ENCODE peak calls at places on chromosomes 13 and 19, in six cellular contexts. One of them, this sample, is unnamed.

GRCh38 chr19:45607071-45608029 is 5.3 kb upstream of the GPR4 start:
- DNase-seq in stimulated activated CD8-positive, alpha-beta memory T cell treated with anti-CD3 and anti-CD28 coated beads, Interleukin-2, amount 100 ng/mL, for 1 hour: no peak
- DNase-seq in activated CD4-positive, alpha-beta T cell treated with anti-CD3 and anti-CD28 coated beads, Interleukin-2, amount 50 U/mL, for 48 hours: peak
- DNase-seq in NCI-H1105 treated with DMSO at 0.1 percent for 48 hours: peak
- DNase-seq in progenitor cell of endocrine pancreas: peak
- DNase-seq in KBM-7: peak
- DNase-seq in this sample: no peak

GRCh38 chr13:21735621-21736401 is 64.9 kb downstream of the FGF9 start:
- DNase-seq in stimulated activated CD8-positive, alpha-beta memory T cell treated with anti-CD3 and anti-CD28 coated beads, Interleukin-2, amount 100 ng/mL, for 1 hour: no peak
- DNase-seq in activated CD4-positive, alpha-beta T cell treated with anti-CD3 and anti-CD28 coated beads, Interleukin-2, amount 50 U/mL, for 48 hours: no peak
- DNase-seq in NCI-H1105 treated with DMSO at 0.1 percent for 48 hours: no peak
- DNase-seq in progenitor cell of endocrine pancreas: no peak
- DNase-seq in KBM-7: no peak
- DNase-seq in this sample: no peak

GRCh38 chr19:40464059-40465024 is 1.2 kb downstream of the BLVRB start:
- DNase-seq in stimulated activated CD8-positive, alpha-beta memory T cell treated with anti-CD3 and anti-CD28 coated beads, Interleukin-2, amount 100 ng/mL, for 1 hour: peak
- DNase-seq in activated CD4-positive, alpha-beta T cell treated with anti-CD3 and anti-CD28 coated beads, Interleukin-2, amount 50 U/mL, for 48 hours: peak
- DNase-seq in NCI-H1105 treated with DMSO at 0.1 percent for 48 hours: peak
- DNase-seq in progenitor cell of endocrine pancreas: peak
- DNase-seq in KBM-7: peak
- DNase-seq in this sample: no peak

GRCh38 chr19:16429066-16429758 is 42.6 kb downstream of the EPS15L1 start:
- DNase-seq in stimulated activated CD8-positive, alpha-beta memory T cell treated with anti-CD3 and anti-CD28 coated beads, Interleukin-2, amount 100 ng/mL, for 1 hour: no peak
- DNase-seq in activated CD4-positive, alpha-beta T cell treated with anti-CD3 and anti-CD28 coated beads, Interleukin-2, amount 50 U/mL, for 48 hours: no peak
- DNase-seq in NCI-H1105 treated with DMSO at 0.1 percent for 48 hours: peak
- DNase-seq in progenitor cell of endocrine pancreas: no peak
- DNase-seq in KBM-7: no peak
- DNase-seq in this sample: no peak

GRCh38 chr19:45350477-45351058 is 10.0 kb downstream of the KLC3 start:
- DNase-seq in stimulated activated CD8-positive, alpha-beta memory T cell treated with anti-CD3 and anti-CD28 coated beads, Interleukin-2, amount 100 ng/mL, for 1 hour: no peak
- DNase-seq in activated CD4-positive, alpha-beta T cell treated with anti-CD3 and anti-CD28 coated beads, Interleukin-2, amount 50 U/mL, for 48 hours: no peak
- DNase-seq in NCI-H1105 treated with DMSO at 0.1 percent for 48 hours: no peak
- DNase-seq in progenitor cell of endocrine pancreas: no peak
- DNase-seq in KBM-7: no peak
- DNase-seq in this sample: no peak

GRCh38 chr13:37621811-37622361 is 23.3 kb upstream of the POSTN start:
- DNase-seq in stimulated activated CD8-positive, alpha-beta memory T cell treated with anti-CD3 and anti-CD28 coated beads, Interleukin-2, amount 100 ng/mL, for 1 hour: no peak
- DNase-seq in activated CD4-positive, alpha-beta T cell treated with anti-CD3 and anti-CD28 coated beads, Interleukin-2, amount 50 U/mL, for 48 hours: no peak
- DNase-seq in NCI-H1105 treated with DMSO at 0.1 percent for 48 hours: no peak
- DNase-seq in progenitor cell of endocrine pancreas: no peak
- DNase-seq in KBM-7: no peak
- DNase-seq in this sample: no peak

GRCh38 chr13:62684359-62684758 is 1268.7 kb upstream of the PCDH20 start:
- DNase-seq in stimulated activated CD8-positive, alpha-beta memory T cell treated with anti-CD3 and anti-CD28 coated beads, Interleukin-2, amount 100 ng/mL, for 1 hour: no peak
- DNase-seq in activated CD4-positive, alpha-beta T cell treated with anti-CD3 and anti-CD28 coated beads, Interleukin-2, amount 50 U/mL, for 48 hours: no peak
- DNase-seq in NCI-H1105 treated with DMSO at 0.1 percent for 48 hours: peak
- DNase-seq in progenitor cell of endocrine pancreas: no peak
- DNase-seq in KBM-7: no peak
- DNase-seq in this sample: no peak

GRCh38 chr13:51793570-51794273 is 10.2 kb downstream of the DHRS12 start:
- DNase-seq in stimulated activated CD8-positive, alpha-beta memory T cell treated with anti-CD3 and anti-CD28 coated beads, Interleukin-2, amount 100 ng/mL, for 1 hour: no peak
- DNase-seq in activated CD4-positive, alpha-beta T cell treated with anti-CD3 and anti-CD28 coated beads, Interleukin-2, amount 50 U/mL, for 48 hours: peak
- DNase-seq in NCI-H1105 treated with DMSO at 0.1 percent for 48 hours: no peak
- DNase-seq in progenitor cell of endocrine pancreas: no peak
- DNase-seq in KBM-7: peak
- DNase-seq in this sample: peak

GRCh38 chr19:3403489-3404323 is 37.3 kb downstream of the NFIC start:
- DNase-seq in stimulated activated CD8-positive, alpha-beta memory T cell treated with anti-CD3 and anti-CD28 coated beads, Interleukin-2, amount 100 ng/mL, for 1 hour: no peak
- DNase-seq in activated CD4-positive, alpha-beta T cell treated with anti-CD3 and anti-CD28 coated beads, Interleukin-2, amount 50 U/mL, for 48 hours: no peak
- DNase-seq in NCI-H1105 treated with DMSO at 0.1 percent for 48 hours: no peak
- DNase-seq in progenitor cell of endocrine pancreas: no peak
- DNase-seq in KBM-7: peak
- DNase-seq in this sample: peak

GRCh38 chr13:33838567-33839131 is 20.7 kb downstream of the RFC3 start:
- DNase-seq in stimulated activated CD8-positive, alpha-beta memory T cell treated with anti-CD3 and anti-CD28 coated beads, Interleukin-2, amount 100 ng/mL, for 1 hour: no peak
- DNase-seq in activated CD4-positive, alpha-beta T cell treated with anti-CD3 and anti-CD28 coated beads, Interleukin-2, amount 50 U/mL, for 48 hours: no peak
- DNase-seq in NCI-H1105 treated with DMSO at 0.1 percent for 48 hours: no peak
- DNase-seq in progenitor cell of endocrine pancreas: no peak
- DNase-seq in KBM-7: no peak
- DNase-seq in this sample: no peak

GRCh38 chr19:49829721-49830120 is 11.6 kb downstream of the MED25 start:
- DNase-seq in stimulated activated CD8-positive, alpha-beta memory T cell treated with anti-CD3 and anti-CD28 coated beads, Interleukin-2, amount 100 ng/mL, for 1 hour: no peak
- DNase-seq in activated CD4-positive, alpha-beta T cell treated with anti-CD3 and anti-CD28 coated beads, Interleukin-2, amount 50 U/mL, for 48 hours: no peak
- DNase-seq in NCI-H1105 treated with DMSO at 0.1 percent for 48 hours: no peak
- DNase-seq in progenitor cell of endocrine pancreas: no peak
- DNase-seq in KBM-7: no peak
- DNase-seq in this sample: no peak

GRCh38 chr19:2055871-2056809 is 5.1 kb upstream of the MKNK2 start:
- DNase-seq in stimulated activated CD8-positive, alpha-beta memory T cell treated with anti-CD3 and anti-CD28 coated beads, Interleukin-2, amount 100 ng/mL, for 1 hour: no peak
- DNase-seq in activated CD4-positive, alpha-beta T cell treated with anti-CD3 and anti-CD28 coated beads, Interleukin-2, amount 50 U/mL, for 48 hours: peak
- DNase-seq in NCI-H1105 treated with DMSO at 0.1 percent for 48 hours: no peak
- DNase-seq in progenitor cell of endocrine pancreas: no peak
- DNase-seq in KBM-7: peak
- DNase-seq in this sample: no peak

GRCh38 chr13:35256459-35257148 is 219.9 kb downstream of the MAB21L1 start:
- DNase-seq in stimulated activated CD8-positive, alpha-beta memory T cell treated with anti-CD3 and anti-CD28 coated beads, Interleukin-2, amount 100 ng/mL, for 1 hour: no peak
- DNase-seq in activated CD4-positive, alpha-beta T cell treated with anti-CD3 and anti-CD28 coated beads, Interleukin-2, amount 50 U/mL, for 48 hours: no peak
- DNase-seq in NCI-H1105 treated with DMSO at 0.1 percent for 48 hours: no peak
- DNase-seq in progenitor cell of endocrine pancreas: no peak
- DNase-seq in KBM-7: no peak
- DNase-seq in this sample: no peak

GRCh38 chr19:38742296-38742695 is 2.0 kb downstream of the CAPN12 start:
- DNase-seq in stimulated activated CD8-positive, alpha-beta memory T cell treated with anti-CD3 and anti-CD28 coated beads, Interleukin-2, amount 100 ng/mL, for 1 hour: no peak
- DNase-seq in activated CD4-positive, alpha-beta T cell treated with anti-CD3 and anti-CD28 coated beads, Interleukin-2, amount 50 U/mL, for 48 hours: no peak
- DNase-seq in NCI-H1105 treated with DMSO at 0.1 percent for 48 hours: no peak
- DNase-seq in progenitor cell of endocrine pancreas: no peak
- DNase-seq in KBM-7: no peak
- DNase-seq in this sample: no peak

GRCh38 chr19:10861118-10861651 is 10.2 kb upstream of the CARM1 start:
- DNase-seq in stimulated activated CD8-positive, alpha-beta memory T cell treated with anti-CD3 and anti-CD28 coated beads, Interleukin-2, amount 100 ng/mL, for 1 hour: no peak
- DNase-seq in activated CD4-positive, alpha-beta T cell treated with anti-CD3 and anti-CD28 coated beads, Interleukin-2, amount 50 U/mL, for 48 hours: peak
- DNase-seq in NCI-H1105 treated with DMSO at 0.1 percent for 48 hours: no peak
- DNase-seq in progenitor cell of endocrine pancreas: no peak
- DNase-seq in KBM-7: peak
- DNase-seq in this sample: no peak

GRCh38 chr19:24054044-24054935 is 32.7 kb upstream of the ZNF254 start:
- DNase-seq in stimulated activated CD8-positive, alpha-beta memory T cell treated with anti-CD3 and anti-CD28 coated beads, Interleukin-2, amount 100 ng/mL, for 1 hour: no peak
- DNase-seq in activated CD4-positive, alpha-beta T cell treated with anti-CD3 and anti-CD28 coated beads, Interleukin-2, amount 50 U/mL, for 48 hours: no peak
- DNase-seq in NCI-H1105 treated with DMSO at 0.1 percent for 48 hours: no peak
- DNase-seq in progenitor cell of endocrine pancreas: no peak
- DNase-seq in KBM-7: no peak
- DNase-seq in this sample: no peak

GRCh38 chr19:40685563-40685962 is 4.9 kb downstream of the NUMBL start:
- DNase-seq in stimulated activated CD8-positive, alpha-beta memory T cell treated with anti-CD3 and anti-CD28 coated beads, Interleukin-2, amount 100 ng/mL, for 1 hour: no peak
- DNase-seq in activated CD4-positive, alpha-beta T cell treated with anti-CD3 and anti-CD28 coated beads, Interleukin-2, amount 50 U/mL, for 48 hours: no peak
- DNase-seq in NCI-H1105 treated with DMSO at 0.1 percent for 48 hours: no peak
- DNase-seq in progenitor cell of endocrine pancreas: no peak
- DNase-seq in KBM-7: no peak
- DNase-seq in this sample: no peak

GRCh38 chr13:45362939-45363338 is 22.0 kb upstream of the TPT1 start:
- DNase-seq in stimulated activated CD8-positive, alpha-beta memory T cell treated with anti-CD3 and anti-CD28 coated beads, Interleukin-2, amount 100 ng/mL, for 1 hour: no peak
- DNase-seq in activated CD4-positive, alpha-beta T cell treated with anti-CD3 and anti-CD28 coated beads, Interleukin-2, amount 50 U/mL, for 48 hours: no peak
- DNase-seq in NCI-H1105 treated with DMSO at 0.1 percent for 48 hours: no peak
- DNase-seq in progenitor cell of endocrine pancreas: no peak
- DNase-seq in KBM-7: peak
- DNase-seq in this sample: no peak

GRCh38 chr13:76512676-76513277 is 373.4 kb downstream of the KCTD12 start:
- DNase-seq in stimulated activated CD8-positive, alpha-beta memory T cell treated with anti-CD3 and anti-CD28 coated beads, Interleukin-2, amount 100 ng/mL, for 1 hour: no peak
- DNase-seq in activated CD4-positive, alpha-beta T cell treated with anti-CD3 and anti-CD28 coated beads, Interleukin-2, amount 50 U/mL, for 48 hours: no peak
- DNase-seq in NCI-H1105 treated with DMSO at 0.1 percent for 48 hours: no peak
- DNase-seq in progenitor cell of endocrine pancreas: no peak
- DNase-seq in KBM-7: no peak
- DNase-seq in this sample: no peak